ENCODE peak calls at places on chromosomes 3 and 15, in eight cellular contexts. O, V, T, D, S, Q, J and I are unnamed samples.

GRCh38 chr3:13110678-13111116 is 37.5 kb upstream of the IQSEC1 start:
- DNase-seq in O (no peak), V (no peak), T (no peak), D (no peak), S (peak; percentile 33), Q (peak; percentile 32), J (peak; percentile 39), I (peak; percentile 30)

GRCh38 chr3:38739396-38739689 is 76.7 kb downstream of the SCN10A start:
- DNase-seq in O (no peak), V (no peak), T (no peak), D (peak; percentile 21), S (peak; percentile 4), Q (no peak), J (no peak), I (no peak)

GRCh38 chr3:124246949-124247348 is 255.0 kb upstream of the ROPN1 start:
- DNase-seq in O (no peak), V (no peak), T (no peak), D (peak; percentile 32), S (peak; percentile 22), Q (no peak), J (no peak), I (no peak)

GRCh38 chr3:53078656-53079055 is 32.8 kb upstream of the SFMBT1 start:
- DNase-seq in O (no peak), V (no peak), T (no peak), D (no peak), S (no peak), Q (no peak), J (no peak), I (no peak)

GRCh38 chr3:123618768-123619484 is 34.1 kb upstream of the HACD2 start:
- DNase-seq in O (no peak), V (no peak), T (no peak), D (peak; percentile 61), S (peak; percentile 60), Q (no peak), J (no peak), I (no peak)

GRCh38 chr15:73927476-73928240 is 1.4 kb downstream of the LOXL1 start:
- DNase-seq in O (peak; percentile 65), V (peak; percentile 47), T (no peak), D (peak; percentile 80), S (peak; percentile 45), Q (peak; percentile 72), J (peak; percentile 85), I (peak; percentile 40)

GRCh38 chr3:40504636-40505430 is 1.0 kb upstream of the ZNF620 start:
- DNase-seq in O (no peak), V (no peak), T (no peak), D (peak; percentile 98), S (peak; percentile 99), Q (no peak), J (no peak), I (no peak)

GRCh38 chr3:113148307-113148703 is 63.1 kb upstream of the BOC start:
- DNase-seq in O (no peak), V (no peak), T (no peak), D (no peak), S (no peak), Q (no peak), J (no peak), I (no peak)

GRCh38 chr3:129344540-129345220 is 66.0 kb downstream of the HMCES start:
- DNase-seq in O (no peak), V (no peak), T (no peak), D (no peak), S (no peak), Q (no peak), J (no peak), I (no peak)

GRCh38 chr15:78340243-78341056 is at the start of gene CRABP1:
- DNase-seq in O (no peak), V (no peak), T (no peak), D (no peak), S (no peak), Q (no peak), J (no peak), I (no peak)

GRCh38 chr15:38638841-38639240 is 74.2 kb upstream of the RASGRP1 start:
- DNase-seq in O (no peak), V (no peak), T (no peak), D (no peak), S (no peak), Q (no peak), J (no peak), I (no peak)

GRCh38 chr15:89090791-89091666 is 2.8 kb downstream of the ABHD2 start:
- DNase-seq in O (peak; percentile 14), V (peak; percentile 15), T (peak; percentile 13), D (peak; percentile 92), S (peak; percentile 77), Q (no peak), J (peak; percentile 51), I (peak; percentile 32)

GRCh38 chr15:70200511-70200991 is 102.8 kb upstream of the TLE3 start:
- DNase-seq in O (no peak), V (no peak), T (no peak), D (peak; percentile 32), S (peak; percentile 65), Q (no peak), J (no peak), I (no peak)

GRCh38 chr15:80308002-80308401 is 56.0 kb upstream of the CTXND1 start:
- DNase-seq in O (no peak), V (no peak), T (no peak), D (no peak), S (no peak), Q (no peak), J (no peak), I (no peak)

GRCh38 chr3:192831801-192832347 is 85.8 kb downstream of the MB21D2 start:
- DNase-seq in O (no peak), V (no peak), T (no peak), D (peak; percentile 41), S (no peak), Q (no peak), J (no peak), I (no peak)

GRCh38 chr15:51312132-51312531 is 26.3 kb downstream of the CYP19A1 start:
- DNase-seq in O (no peak), V (no peak), T (no peak), D (peak; percentile 48), S (peak; percentile 73), Q (no peak), J (no peak), I (no peak)

GRCh38 chr15:28920781-28921331 is 35.1 kb downstream of the APBA2 start:
- DNase-seq in O (no peak), V (no peak), T (no peak), D (no peak), S (no peak), Q (no peak), J (no peak), I (no peak)

GRCh38 chr15:66822106-66822505 is 120.1 kb downstream of the SMAD6 start:
- DNase-seq in O (no peak), V (no peak), T (no peak), D (no peak), S (no peak), Q (no peak), J (no peak), I (no peak)

GRCh38 chr3:16474304-16474703 is 39.2 kb downstream of the RFTN1 start:
- DNase-seq in O (no peak), V (no peak), T (no peak), D (peak; percentile 49), S (peak; percentile 72), Q (no peak), J (no peak), I (no peak)